ENCODE peak calls at places on chromosomes 16 and 17, in four cellular contexts. H, E, Q and X are unnamed samples.

GRCh38 chr16:71961066-71962039 is 38.8 kb downstream of the PKD1L3 start:
- DNase-seq in Q (peak), E (peak), H (peak), X (peak)

GRCh38 chr17:83098241-83099085 is 19.1 kb downstream of the METRNL start:
- DNase-seq in E (no peak), Q (no peak), H (no peak), X (peak)

GRCh38 chr17:64159051-64159590 is 29.2 kb upstream of the ERN1 start:
- DNase-seq in Q (no peak), E (no peak), H (no peak), X (no peak)

GRCh38 chr16:85872666-85873561 is 26.0 kb upstream of the IRF8 start:
- DNase-seq in Q (no peak), H (no peak), E (peak), X (no peak)

GRCh38 chr17:50904522-50905459 is 38.6 kb upstream of the TOB1 start:
- DNase-seq in H (peak), Q (no peak), E (no peak), X (peak)

GRCh38 chr16:48814994-48815393 is 205.0 kb upstream of the N4BP1 start:
- DNase-seq in E (no peak), Q (no peak), H (no peak), X (no peak)

GRCh38 chr16:70754874-70755600 is 45.9 kb downstream of the VAC14 start:
- DNase-seq in E (no peak), Q (no peak), H (no peak), X (no peak)

GRCh38 chr17:29838961-29839360 is 91.1 kb downstream of the SSH2 start:
- DNase-seq in Q (peak), H (no peak), E (peak), X (peak)

GRCh38 chr16:85616608-85617311 is 3.6 kb downstream of the GSE1 start:
- DNase-seq in H (no peak), Q (no peak), E (peak), X (peak)

GRCh38 chr17:29667969-29668368 is 45.3 kb upstream of the CORO6 start:
- DNase-seq in E (peak), H (no peak), Q (no peak), X (no peak)

GRCh38 chr16:27769561-27770222 is 219.7 kb downstream of the KATNIP start:
- DNase-seq in E (no peak), H (peak), Q (peak), X (peak)

GRCh38 chr16:66580605-66581209 is 1.4 kb downstream of the CMTM2 start:
- DNase-seq in Q (peak), E (no peak), H (peak), X (peak)

GRCh38 chr16:67210069-67210937 is 11.4 kb downstream of the ELMO3 start:
- DNase-seq in H (no peak), Q (no peak), E (no peak), X (no peak)

GRCh38 chr16:78748471-78748929 is 649.0 kb downstream of the WWOX start:
- DNase-seq in Q (no peak), E (no peak), H (no peak), X (no peak)

GRCh38 chr16:23976091-23977001 is 140.6 kb downstream of the PRKCB start:
- DNase-seq in H (no peak), E (no peak), Q (no peak), X (no peak)

GRCh38 chr17:1628856-1629646 is 417 bp upstream of the SLC43A2 start:
- DNase-seq in E (peak), H (peak), Q (peak), X (peak)

GRCh38 chr16:66549284-66550131 is at the start of gene TK2:
- DNase-seq in E (peak), H (no peak), Q (peak), X (peak)

GRCh38 chr16:83351846-83352245 is 455.9 kb upstream of the HSBP1 start:
- DNase-seq in H (no peak), E (no peak), Q (peak), X (no peak)

GRCh38 chr16:86117756-86118155 is 218.8 kb downstream of the IRF8 start:
- DNase-seq in Q (no peak), E (no peak), H (peak), X (no peak)

GRCh38 chr17:15469260-15469659 is 1.8 kb upstream of the CDRT4 start:
- DNase-seq in Q (peak), E (peak), H (peak), X (peak)

GRCh38 chr16:86074651-86075487 is 175.9 kb downstream of the IRF8 start:
- DNase-seq in Q (no peak), H (peak), E (no peak), X (no peak)

GRCh38 chr17:33974276-33974675 is 280.8 kb upstream of the CCL2 start:
- DNase-seq in Q (no peak), E (no peak), H (no peak), X (no peak)

GRCh38 chr17:44307387-44308186 is 814 bp upstream of the RUNDC3A start:
- DNase-seq in E (peak), Q (no peak), H (peak), X (no peak)

GRCh38 chr16:73433493-73434307 is 385.8 kb upstream of the ZFHX3 start:
- DNase-seq in H (no peak), E (no peak), Q (no peak), X (no peak)

GRCh38 chr17:31724026-31724425 is 135.0 kb downstream of the COPRS start:
- DNase-seq in Q (peak), H (no peak), E (no peak), X (peak)

GRCh38 chr16:31130336-31130812 is 5.2 kb downstream of the PRSS8 start:
- DNase-seq in E (no peak), H (no peak), Q (no peak), X (no peak)

GRCh38 chr17:79473111-79473835 is 137.6 kb downstream of the RBFOX3 start:
- DNase-seq in H (peak), Q (no peak), E (no peak), X (no peak)

GRCh38 chr17:69050999-69051775 is 9.5 kb downstream of the ABCA9 start:
- DNase-seq in H (peak), E (no peak), Q (no peak), X (peak)

GRCh38 chr16:31177136-31177535 is 2.8 kb upstream of the FUS start:
- DNase-seq in E (no peak), H (no peak), Q (no peak), X (peak)

GRCh38 chr16:74745109-74745615 is 29.5 kb downstream of the FA2H start:
- DNase-seq in Q (no peak), H (no peak), E (no peak), X (no peak)

GRCh38 chr17:19306160-19307111 is 56.1 kb downstream of the B9D1 start:
- DNase-seq in H (no peak), E (no peak), Q (no peak), X (no peak)

GRCh38 chr16:89455178-89455577 is 35.2 kb downstream of the ANKRD11 start:
- DNase-seq in E (no peak), Q (no peak), H (no peak), X (no peak)

DNA sequence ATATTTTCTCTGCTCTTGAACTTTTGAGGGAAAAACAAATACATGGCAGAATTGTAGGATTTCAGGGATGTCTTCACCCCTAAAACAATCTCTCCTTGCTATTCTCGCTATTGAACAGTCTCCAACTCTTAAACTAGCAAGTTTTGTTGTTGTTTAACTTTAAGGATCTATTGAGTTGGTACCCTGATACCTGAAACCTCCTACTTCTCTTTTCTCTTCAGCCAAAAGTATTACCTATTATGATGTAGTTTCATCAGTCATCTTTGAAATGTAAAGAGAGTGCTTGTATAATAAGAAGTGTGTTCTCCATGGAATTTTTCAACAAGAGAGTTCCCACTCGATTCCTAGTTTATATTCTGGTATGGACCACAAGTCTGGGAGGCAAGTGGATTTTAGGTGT is 211.6 kb upstream of the TBX2 start:
- DNase-seq in Q (no peak), E (no peak), H (no peak), X (no peak)
- H3K4me3 ChIP-seq in Q (no peak), E (no peak), H (no peak), X (no peak)

GRCh38 chr16:52451971-52452421 is 94.9 kb downstream of the TOX3 start:
- DNase-seq in E (no peak), Q (no peak), H (no peak), X (no peak)

GRCh38 chr16:52455549-52456277 is 91.2 kb downstream of the TOX3 start:
- DNase-seq in E (no peak), Q (no peak), H (no peak), X (no peak)

GRCh38 chr16:52450906-52451305 is 96.0 kb downstream of the TOX3 start:
- DNase-seq in H (no peak), E (no peak), Q (no peak), X (no peak)

GRCh38 chr16:52456368-52456767 is 90.6 kb downstream of the TOX3 start:
- DNase-seq in Q (no peak), E (no peak), H (no peak), X (no peak)

GRCh38 chr16:52453661-52454060 is 93.3 kb downstream of the TOX3 start:
- DNase-seq in E (no peak), H (no peak), Q (no peak), X (no peak)
- TF ChIP-seq CTCF in E (no peak), H (no peak), Q (no peak), X (no peak)

GRCh38 chr16:2470603-2471015 is 488 bp upstream of the NTN3 start:
- DNase-seq in E (no peak), Q (no peak), H (no peak), X (no peak)
- H3K4me3 ChIP-seq in E (peak), Q (no peak), H (no peak), X (no peak)

GRCh38 chr17:42676424-42677011 is at the start of gene PLEKHH3:
- DNase-seq in Q (no peak), H (no peak), E (no peak), X (no peak)
- TF ChIP-seq CTCF in Q (peak), H (peak), E (peak), X (no peak)

GRCh38 chr17:36129616-36130015 is 26.0 kb downstream of the CCL4 start:
- DNase-seq in H (no peak), Q (no peak), E (no peak), X (no peak)

GRCh38 chr17:36127882-36128369 is 24.3 kb downstream of the CCL4 start:
- DNase-seq in E (no peak), Q (no peak), H (no peak), X (no peak)

GRCh38 chr17:36128411-36128978 is 24.9 kb downstream of the CCL4 start:
- DNase-seq in Q (no peak), E (no peak), H (no peak), X (peak)

GRCh38 chr17:36124879-36125824 is 21.5 kb downstream of the CCL4 start:
- DNase-seq in Q (no peak), H (no peak), E (no peak), X (no peak)

DNA sequence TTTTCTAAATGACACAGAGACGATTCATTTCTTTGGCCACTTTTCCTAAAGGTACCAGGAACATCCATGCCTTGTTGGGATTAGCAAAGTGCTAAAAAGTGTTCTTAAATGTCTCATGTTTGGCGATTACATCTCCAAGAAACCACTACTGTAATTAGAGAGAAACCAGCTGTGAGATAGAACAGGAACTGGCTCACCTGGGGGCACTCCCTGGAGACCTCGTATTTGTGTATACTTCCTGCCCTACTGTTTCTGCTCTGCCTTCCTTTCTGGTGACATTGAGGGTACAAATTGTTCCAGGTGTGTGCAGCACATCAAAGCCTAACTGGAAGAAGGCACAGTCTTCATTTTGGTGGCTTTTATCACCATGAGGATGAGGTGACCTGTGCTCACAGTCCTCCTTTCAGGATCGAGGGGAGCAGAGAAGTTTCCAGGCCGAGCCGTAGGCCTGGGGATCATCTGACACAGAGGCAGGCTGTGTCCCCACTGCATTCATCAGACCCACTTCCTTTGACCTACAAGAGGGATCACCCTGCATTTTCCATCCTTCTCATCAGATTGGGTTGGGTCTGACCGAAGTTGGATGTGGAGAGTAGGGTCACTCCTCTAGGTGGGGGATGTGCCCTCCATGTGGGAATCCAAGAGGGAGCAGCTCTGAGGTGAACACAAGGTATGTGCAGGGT is 23.7 kb downstream of the CCL4 start:
- DNase-seq in H (no peak), Q (no peak), E (no peak), X (no peak)
- H3K4me3 ChIP-seq in H (no peak), Q (no peak), E (no peak), X (no peak)

DNA sequence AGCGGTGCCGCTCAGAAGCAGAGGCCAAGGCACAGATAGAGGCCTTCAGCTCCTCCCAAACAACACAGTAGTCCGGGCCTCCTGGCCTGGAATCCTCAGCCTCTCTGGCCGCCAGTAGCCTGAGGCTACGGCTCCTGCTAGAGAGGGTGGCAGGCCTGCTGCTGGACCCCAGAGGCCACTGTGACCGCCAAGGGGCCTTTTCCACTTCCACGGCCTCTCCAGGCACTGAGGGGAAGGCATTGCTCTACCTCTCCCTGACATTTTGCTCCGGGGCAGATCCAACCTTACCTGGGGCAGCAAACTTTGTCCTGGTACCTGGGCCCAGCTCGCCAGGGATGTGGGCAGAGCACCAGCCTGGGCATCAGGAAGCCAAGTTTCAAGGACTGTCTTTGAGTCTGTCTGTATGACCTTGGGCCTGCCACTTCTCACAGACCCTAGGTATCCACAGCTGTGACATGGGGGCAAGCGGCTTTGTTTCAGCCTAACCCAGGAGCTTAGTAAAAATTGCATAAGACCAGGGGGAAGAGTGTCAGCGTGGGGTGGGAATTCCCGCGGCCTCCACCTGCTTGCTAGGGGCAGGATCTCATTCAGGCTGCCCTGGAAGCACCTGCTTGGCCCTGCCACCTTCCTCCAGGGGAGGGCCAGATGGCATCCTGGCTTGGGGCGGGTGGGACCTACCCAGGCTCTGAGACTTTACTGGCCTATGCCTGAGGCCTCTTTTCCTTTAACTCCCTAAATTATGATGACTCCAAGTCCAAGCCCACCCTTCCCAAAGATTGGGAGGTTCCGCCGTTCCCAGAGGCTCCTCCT is 33.2 kb downstream of the ADGRG5 start:
- DNase-seq in E (no peak), Q (no peak), H (no peak), X (no peak)
- TF ChIP-seq CTCF in E (no peak), Q (no peak), H (no peak), X (no peak)

DNA sequence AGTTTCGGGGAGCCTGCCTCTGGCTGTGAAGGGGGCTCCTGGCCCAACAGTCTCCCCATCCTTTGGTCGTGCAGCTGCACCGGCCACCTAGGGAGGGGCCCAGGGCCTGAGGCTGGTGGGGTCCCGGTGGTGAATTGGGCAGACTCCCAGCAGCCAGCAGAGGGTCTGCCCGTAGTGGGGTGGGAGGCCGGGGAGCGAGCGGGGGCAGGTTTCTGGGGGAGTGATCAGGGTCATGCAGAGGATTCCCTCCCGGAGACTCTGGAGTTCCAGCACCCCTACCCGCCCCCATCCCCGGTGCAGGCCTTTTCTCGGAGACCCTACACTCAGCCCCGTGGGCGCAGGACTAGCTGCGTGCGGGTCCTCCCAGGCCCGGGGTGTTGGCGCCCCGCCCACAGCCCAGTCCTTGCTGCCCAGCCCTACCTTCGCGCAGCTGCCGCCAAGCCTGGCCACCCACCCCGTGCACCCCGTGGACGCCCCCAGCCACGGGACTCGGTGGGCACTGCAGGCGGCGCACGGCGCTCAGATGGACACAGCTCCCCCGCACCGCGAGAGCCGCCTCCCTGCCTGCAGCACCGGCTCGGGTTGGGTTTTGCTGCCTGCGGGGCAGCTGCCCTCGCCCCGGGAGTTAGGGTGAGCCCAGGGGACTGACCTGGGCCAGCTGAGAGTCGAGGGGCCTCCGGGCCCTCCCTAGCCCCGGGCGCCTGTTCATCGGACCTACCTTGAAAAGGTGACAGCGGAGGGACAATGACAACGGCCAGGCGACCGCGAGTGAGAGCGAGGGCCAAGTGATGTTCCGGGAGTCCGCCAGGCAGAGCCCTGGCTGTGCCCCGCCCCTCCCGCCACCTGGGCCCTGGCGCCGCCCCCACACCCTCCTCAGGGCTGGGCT is at the start of gene GNG13:
- DNase-seq in Q (no peak), E (no peak), H (no peak), X (no peak)
- H3K4me3 ChIP-seq in Q (no peak), E (no peak), H (no peak), X (no peak)